ENCODE peak calls at places on chromosomes 7 and 10, in four cellular contexts. N is kidney epithelial cell, M is fibroblast of lung, F is tibial nerve. V is an unnamed sample.

GRCh38 chr10:98846787-98847186 is 388.9 kb downstream of the HPSE2 start:
- DNase-seq in N (no peak), F (no peak), M (no peak), V (no peak)

GRCh38 chr10:54800677-54801480 is at the start of gene PCDH15:
- DNase-seq in N (peak; percentile 38), M (peak; percentile 65), F (no peak), V (peak; percentile 50)

GRCh38 chr7:105493928-105494325 is 28.1 kb downstream of the PUS7 start:
- DNase-seq in N (peak; percentile 66), F (no peak), M (peak; percentile 56), V (no peak)

GRCh38 chr10:12194752-12195271 is 879 bp downstream of the NUDT5 start:
- DNase-seq in N (no peak), F (no peak), M (peak; percentile 55), V (no peak)

GRCh38 chr7:82194011-82194410 is 249.6 kb downstream of the CACNA2D1 start:
- DNase-seq in N (no peak), M (peak; percentile 67), F (no peak), V (no peak)

GRCh38 chr7:138407792-138408191 is 52.3 kb upstream of the TRIM24 start:
- DNase-seq in N (no peak), M (no peak), F (no peak), V (no peak)

GRCh38 chr10:33228426-33228825 is 106.0 kb downstream of the NRP1 start:
- DNase-seq in F (no peak), M (no peak), N (no peak), V (no peak)

GRCh38 chr10:132738454-132739224 is 47.3 kb downstream of the NKX6-2 start:
- DNase-seq in F (peak; percentile 33), M (no peak), N (no peak), V (peak; percentile 92)

GRCh38 chr7:88141479-88141878 is 78.4 kb downstream of the SRI start:
- DNase-seq in F (no peak), N (no peak), M (no peak), V (no peak)

GRCh38 chr7:141460781-141461715 is 90.2 kb upstream of the AGK start:
- DNase-seq in N (no peak), M (peak; percentile 2), F (no peak), V (no peak)

GRCh38 chr7:157964016-157964415 is 623.6 kb downstream of the PTPRN2 start:
- DNase-seq in F (no peak), N (no peak), M (no peak), V (no peak)

GRCh38 chr7:100886142-100886935 is 3.2 kb downstream of the UFSP1 start:
- DNase-seq in F (no peak), M (no peak), N (no peak), V (no peak)

GRCh38 chr7:43077285-43077684 is 35.2 kb upstream of the HECW1 start:
- DNase-seq in N (no peak), M (no peak), F (no peak), V (no peak)

GRCh38 chr10:42960491-42961155 is 116.2 kb upstream of the RET start:
- DNase-seq in M (peak; percentile 8), F (peak; percentile 3), N (no peak), V (peak; percentile 9)

GRCh38 chr7:1410992-1411391 is 48.3 kb downstream of the MICALL2 start:
- DNase-seq in N (no peak), F (no peak), M (no peak), V (no peak)

GRCh38 chr7:23065974-23066373 is 39.6 kb upstream of the KLHL7 start:
- DNase-seq in N (peak; percentile 63), M (no peak), F (no peak), V (no peak)

DNA sequence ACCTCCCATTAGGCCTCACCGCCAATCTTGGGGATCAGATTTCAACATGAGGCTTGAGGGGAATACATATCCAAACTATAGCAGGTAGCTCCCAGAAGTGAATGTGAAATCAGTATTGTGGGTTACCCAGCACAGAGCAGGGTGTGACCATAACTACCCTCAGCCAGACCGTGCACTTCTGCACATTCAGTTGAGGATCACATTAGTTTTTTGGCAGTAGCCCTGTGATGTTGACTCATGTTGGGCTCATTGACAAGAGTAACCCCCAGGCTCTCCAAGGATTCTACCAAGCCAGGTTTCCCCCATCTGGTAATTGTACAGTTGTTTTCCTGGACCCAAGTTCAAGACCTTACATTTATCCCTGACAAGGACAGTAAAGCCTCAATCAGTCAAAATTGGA is 11.7 kb upstream of the CPA4 start:
- DNase-seq in N (no peak), M (peak; percentile 90), F (no peak), V (no peak)
- TF ChIP-seq CTCF in N (no peak), M (no peak), F (no peak), V (no peak)

DNA sequence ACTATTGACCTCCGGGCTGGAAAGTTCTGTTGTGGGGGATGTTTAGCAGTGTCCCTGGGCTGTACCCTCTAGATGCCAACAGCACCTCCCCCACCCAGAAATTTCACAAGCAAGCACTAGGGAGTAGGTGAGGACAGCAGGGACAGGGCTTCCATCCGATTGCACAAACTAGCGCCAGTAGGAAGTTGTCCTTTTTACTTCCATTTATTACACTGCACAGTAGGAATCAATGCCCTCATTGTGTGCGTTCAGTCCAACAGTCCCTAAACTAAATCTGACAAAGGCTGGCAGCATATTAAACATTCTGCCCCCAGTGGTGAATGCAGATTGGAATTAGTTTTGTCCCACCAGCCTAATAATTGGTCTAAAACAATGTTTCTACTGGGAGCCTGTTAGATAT is 6.4 kb upstream of the SOSTDC1 start:
- DNase-seq in F (no peak), N (no peak), M (no peak), V (no peak)
- TF ChIP-seq CTCF in F (peak; percentile 13), N (no peak), M (no peak), V (peak; percentile 35)

GRCh38 chr10:48289652-48290238 is 15.2 kb upstream of the FRMPD2 start:
- DNase-seq in M (peak; percentile 44), N (no peak), F (no peak), V (peak; percentile 59)
- TF ChIP-seq CTCF in M (peak; percentile 72), N (peak; percentile 81), F (peak; percentile 71), V (peak; percentile 94)

DNA sequence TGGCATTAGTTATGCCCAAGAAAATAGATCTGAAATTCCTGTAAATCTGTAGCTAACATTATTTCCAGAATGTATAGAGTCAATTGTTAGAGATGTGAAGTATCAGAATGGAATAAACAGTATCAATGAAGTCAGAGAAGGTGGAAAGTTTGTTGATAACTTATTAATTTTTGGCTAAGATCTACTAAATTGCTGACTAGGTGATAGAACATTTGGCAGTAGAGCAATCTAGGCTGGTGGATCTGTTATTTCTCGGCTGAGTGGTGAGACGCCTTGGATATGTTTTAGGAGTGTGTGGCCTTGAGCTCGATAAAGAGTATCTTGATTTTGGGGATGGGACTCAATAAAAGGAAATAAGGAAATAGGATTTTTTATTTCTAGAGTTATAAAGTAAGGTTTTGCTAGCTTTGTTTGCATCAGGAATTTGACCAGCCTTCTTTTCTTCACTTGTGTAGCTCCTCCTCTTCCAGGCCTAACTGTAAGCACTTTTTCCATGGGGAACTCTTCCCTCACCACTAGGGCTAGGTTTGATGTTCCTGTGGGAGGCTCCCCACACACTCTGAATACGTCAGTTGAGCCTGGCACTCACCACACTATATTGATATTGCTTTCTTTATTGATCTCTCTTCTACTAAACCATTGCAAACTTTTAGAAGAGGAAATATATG is 86.8 kb upstream of the CSTF2T start:
- DNase-seq in N (no peak), M (no peak), F (no peak), V (no peak)
- TF ChIP-seq CTCF in N (no peak), M (no peak), F (no peak), V (no peak)